ENCODE peak calls at places on chromosomes 13 and 19, in four cellular contexts. Q, H, Z and N are unnamed samples.
A peak's percentile ranks its signal among the peaks of the same experiment; 100 is the strongest.

GRCh38 chr19:29671393-29672076 is 6.3 kb downstream of the PLEKHF1 start:
- DNase-seq in Q (no peak), H (peak; percentile 56), Z (peak; percentile 61), N (no peak)

GRCh38 chr19:34733266-34733825 is 697 bp upstream of the ZNF181 start:
- DNase-seq in Q (no peak), H (no peak), Z (no peak), N (peak; percentile 51)

GRCh38 chr19:57566396-57567256 is 7.0 kb upstream of the ZNF550 start:
- DNase-seq in H (peak; percentile 60), Q (peak; percentile 38), Z (peak; percentile 49), N (no peak)

GRCh38 chr13:87124785-87125074 is 546.4 kb upstream of the SLITRK5 start:
- DNase-seq in H (no peak), Z (no peak), Q (no peak), N (no peak)

GRCh38 chr19:34120846-34121639 is 51.3 kb upstream of the LSM14A start:
- DNase-seq in H (peak; percentile 77), Z (peak; percentile 71), Q (peak; percentile 52), N (peak; percentile 55)

GRCh38 chr19:45076029-45076850 is at the start of gene ZNF296:
- DNase-seq in Z (peak; percentile 35), H (peak; percentile 84), Q (no peak), N (peak; percentile 47)

GRCh38 chr19:42529248-42529764 is 1.0 kb upstream of the CEACAM1 start:
- DNase-seq in Q (peak; percentile 19), H (peak; percentile 79), Z (peak; percentile 69), N (peak; percentile 75)

GRCh38 chr13:111630411-111630810 is 310.0 kb downstream of the TEX29 start:
- DNase-seq in Q (no peak), H (no peak), Z (no peak), N (no peak)

GRCh38 chr19:1880611-1881392 is 4.5 kb downstream of the ABHD17A start:
- DNase-seq in Z (no peak), H (no peak), Q (no peak), N (no peak)

GRCh38 chr13:61466280-61466679 is 50.6 kb upstream of the PCDH20 start:
- DNase-seq in H (peak; percentile 2), Q (no peak), Z (no peak), N (peak; percentile 27)

GRCh38 chr13:101473458-101473857 is 21.0 kb downstream of the ITGBL1 start:
- DNase-seq in Q (peak; percentile 91), Z (peak; percentile 79), H (no peak), N (no peak)

GRCh38 chr13:32010137-32010536 is 21.4 kb upstream of the FRY start:
- DNase-seq in Z (no peak), H (no peak), Q (peak; percentile 31), N (no peak)

GRCh38 chr13:96744665-96745331 is 249.5 kb downstream of the OXGR1 start:
- DNase-seq in Q (no peak), Z (no peak), H (no peak), N (no peak)

GRCh38 chr13:99311137-99311536 is 3.9 kb upstream of the GPR183 start:
- DNase-seq in Q (peak; percentile 49), Z (no peak), H (no peak), N (no peak)

GRCh38 chr13:24454100-24454499 is 58.5 kb downstream of the PARP4 start:
- DNase-seq in Z (no peak), Q (no peak), H (no peak), N (no peak)
- TF ChIP-seq CTCF in Z (no peak), Q (no peak), H (no peak), N (no peak)

DNA sequence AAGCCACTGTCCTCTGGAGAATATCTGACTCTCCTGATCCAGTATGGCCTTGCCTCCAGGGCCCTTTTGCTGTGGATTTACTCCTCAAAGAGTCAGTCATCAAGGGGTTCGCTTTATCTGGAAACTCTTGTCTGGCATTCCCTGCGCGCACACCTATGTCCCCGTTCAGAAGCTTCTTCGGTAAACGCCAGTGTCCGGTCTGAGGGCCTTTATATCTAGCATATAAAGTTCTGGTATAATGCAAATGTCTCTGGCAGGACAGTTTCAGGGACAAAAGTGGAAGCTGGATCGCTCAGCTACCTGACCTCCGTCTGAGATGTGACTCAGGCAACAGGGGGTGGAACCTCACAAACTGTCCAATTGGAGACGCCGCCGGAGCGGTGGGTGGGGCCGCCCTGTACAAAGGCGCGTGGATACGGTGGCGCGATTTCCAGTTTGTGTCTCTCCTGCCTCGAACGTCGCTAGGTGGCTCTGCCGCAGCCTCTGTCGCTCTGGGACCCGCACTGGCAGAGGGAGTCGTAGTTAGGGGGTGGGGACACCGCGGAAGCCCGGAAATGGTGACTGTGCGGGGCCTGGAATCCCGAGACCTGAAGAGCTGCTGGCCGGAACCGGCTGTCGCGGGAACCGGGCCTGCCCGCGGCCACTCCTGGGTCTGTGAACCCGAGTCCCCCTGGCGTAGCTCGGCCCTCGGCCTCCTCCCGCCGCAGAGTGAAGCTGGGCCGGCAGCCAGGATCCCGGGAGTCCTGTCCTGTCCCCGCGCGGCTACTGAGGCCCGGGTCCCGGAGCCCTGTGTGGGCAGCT is 10.6 kb upstream of the ZNF709 start:
- DNase-seq in H (peak; percentile 42), Z (peak; percentile 78), Q (peak; percentile 79), N (peak; percentile 86)
- TF ChIP-seq CTCF in H (no peak), Z (peak; percentile 17), Q (peak; percentile 39), N (no peak)

GRCh38 chr19:50328257-50329145 is 676 bp downstream of the KCNC3 start:
- DNase-seq in Z (peak; percentile 2), Q (no peak), H (peak; percentile 57), N (no peak)

GRCh38 chr19:50326101-50326664 is 3.0 kb downstream of the KCNC3 start:
- DNase-seq in Q (no peak), Z (no peak), H (no peak), N (no peak)

GRCh38 chr19:50329146-50329925 is at the start of gene KCNC3:
- DNase-seq in H (peak; percentile 100), Q (peak; percentile 83), Z (peak; percentile 97), N (no peak)

GRCh38 chr19:50327013-50327412 is 2.2 kb downstream of the KCNC3 start:
- DNase-seq in Q (no peak), H (no peak), Z (no peak), N (no peak)

GRCh38 chr19:50327461-50328256 is 1.5 kb downstream of the KCNC3 start:
- DNase-seq in H (no peak), Q (no peak), Z (no peak), N (no peak)
- TF ChIP-seq CTCF in H (no peak), Q (no peak), Z (no peak), N (no peak)

DNA sequence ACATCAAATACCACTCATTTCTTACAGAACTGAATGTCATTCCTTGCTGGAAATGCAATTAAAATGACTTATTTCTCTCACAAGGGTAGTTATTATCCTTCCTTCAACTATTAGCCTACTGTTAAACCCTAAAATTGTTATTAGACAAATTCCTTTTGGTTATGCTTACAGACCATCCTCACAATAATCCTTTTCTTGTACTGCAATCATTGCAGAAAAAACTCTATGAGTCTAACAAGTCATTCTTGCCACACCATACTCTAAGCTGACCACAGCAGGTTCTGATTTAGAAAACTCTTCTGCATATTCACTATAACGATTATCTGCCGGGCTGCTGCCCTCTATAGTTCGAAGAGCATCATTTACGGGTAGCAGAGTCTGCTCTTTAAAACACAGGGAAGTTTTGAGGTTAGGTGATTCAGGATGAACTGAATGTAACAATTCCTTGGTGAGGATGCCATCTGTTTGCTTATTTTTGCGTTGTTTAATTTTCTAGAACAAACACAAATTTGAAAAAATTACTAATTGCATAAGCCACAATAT is 38.2 kb downstream of the MTMR6 start:
- DNase-seq in Q (peak; percentile 43), Z (peak; percentile 41), H (peak; percentile 9), N (no peak)
- TF ChIP-seq CTCF in Q (peak; percentile 40), Z (peak; percentile 40), H (peak; percentile 14), N (no peak)

GRCh38 chr19:6743071-6743470 is 3.6 kb downstream of the TRIP10 start:
- DNase-seq in Z (no peak), Q (no peak), H (no peak), N (no peak)
- TF ChIP-seq CTCF in Z (no peak), Q (no peak), H (no peak), N (no peak)